ENCODE peak calls at places on chromosomes 16 and 17, in four cellular contexts. F, Z, N and T are unnamed samples.

GRCh38 chr17:69639096-69639495 is 224.6 kb downstream of the MAP2K6 start:
- DNase-seq in F (no peak), Z (no peak), N (no peak), T (no peak)

GRCh38 chr17:79624658-79625478 is 14.0 kb upstream of the RBFOX3 start:
- DNase-seq in F (no peak), Z (no peak), N (peak; percentile 49), T (no peak)

GRCh38 chr17:33562792-33563191 is 269.7 kb upstream of the ASIC2 start:
- DNase-seq in F (no peak), Z (no peak), N (no peak), T (no peak)

GRCh38 chr16:11181889-11182279 is 74.1 kb downstream of the SOCS1 start:
- DNase-seq in F (no peak), Z (peak; percentile 30), N (no peak), T (no peak)

GRCh38 chr16:85541619-85542547 is 71.2 kb upstream of the GSE1 start:
- DNase-seq in F (no peak), Z (no peak), N (no peak), T (no peak)

GRCh38 chr17:52025231-52025630 is 133.3 kb downstream of the CA10 start:
- DNase-seq in F (no peak), Z (peak; percentile 13), N (no peak), T (no peak)

GRCh38 chr17:63497708-63498483 is 21.0 kb downstream of the ACE start:
- DNase-seq in F (peak; percentile 16), Z (peak; percentile 19), N (no peak), T (no peak)

GRCh38 chr17:68972119-68972704 is 17.0 kb upstream of the ABCA8 start:
- DNase-seq in F (peak; percentile 58), Z (peak; percentile 38), N (no peak), T (peak; percentile 44)

GRCh38 chr16:76461836-76462235 is 184.6 kb downstream of the CNTNAP4 start:
- DNase-seq in F (no peak), Z (no peak), N (no peak), T (no peak)

GRCh38 chr17:82832411-82832810 is 7.4 kb downstream of the ZNF750 start:
- DNase-seq in F (no peak), Z (no peak), N (peak; percentile 46), T (no peak)

GRCh38 chr16:81190667-81191066 is 47.8 kb upstream of the BCO1 start:
- DNase-seq in F (peak; percentile 66), Z (peak; percentile 77), N (no peak), T (no peak)

GRCh38 chr16:85611455-85612190 is 1.5 kb upstream of the GSE1 start:
- DNase-seq in F (peak; percentile 79), Z (peak; percentile 70), N (peak; percentile 94), T (peak; percentile 95)